ENCODE peak calls at places on chromosomes 11 and 22, in five cellular contexts. C is A549, Z is H1, G is sigmoid colon, W is suprapubic skin. X is an unnamed sample. For H3K4me1, the result is how much of the 10 kb centered on the place peaks cover.

GRCh38 chr11:67442504-67443398 is 525 bp downstream of the CORO1B start:
- DNase-seq in G (no peak), Z (no peak), C (no peak), W (no peak), X (no peak)

GRCh38 chr11:100630898-100631297 is 56.2 kb upstream of the ARHGAP42 start:
- DNase-seq in C (no peak), W (no peak), G (no peak), Z (no peak), X (no peak)

GRCh38 chr22:25350551-25350971 is 131.1 kb downstream of the CRYBB2 start:
- DNase-seq in Z (no peak), C (no peak), W (peak), G (peak), X (no peak)

GRCh38 chr11:92347404-92347803 is 122.8 kb downstream of the FAT3 start:
- DNase-seq in C (no peak), G (no peak), W (no peak), Z (no peak), X (no peak)

GRCh38 chr11:1881442-1882264 is 10.0 kb downstream of the PRR33 start:
- DNase-seq in Z (no peak), C (no peak), G (peak), W (peak), X (no peak)

GRCh38 chr22:41517172-41518047 is 26.9 kb downstream of the POLR3H start:
- DNase-seq in Z (no peak), W (no peak), G (peak), C (peak), X (peak)

GRCh38 chr11:125552927-125553326 is 16.4 kb upstream of the EI24 start:
- DNase-seq in G (no peak), W (no peak), C (no peak), Z (no peak), X (no peak)

GRCh38 chr11:69910519-69911309 is 91.5 kb upstream of the FGF3 start:
- DNase-seq in W (peak), G (no peak), Z (no peak), C (no peak), X (no peak)

GRCh38 chr11:82636620-82637019 is 97.0 kb downstream of the FAM181B start:
- DNase-seq in C (no peak), W (no peak), Z (no peak), G (no peak), X (no peak)

DNA sequence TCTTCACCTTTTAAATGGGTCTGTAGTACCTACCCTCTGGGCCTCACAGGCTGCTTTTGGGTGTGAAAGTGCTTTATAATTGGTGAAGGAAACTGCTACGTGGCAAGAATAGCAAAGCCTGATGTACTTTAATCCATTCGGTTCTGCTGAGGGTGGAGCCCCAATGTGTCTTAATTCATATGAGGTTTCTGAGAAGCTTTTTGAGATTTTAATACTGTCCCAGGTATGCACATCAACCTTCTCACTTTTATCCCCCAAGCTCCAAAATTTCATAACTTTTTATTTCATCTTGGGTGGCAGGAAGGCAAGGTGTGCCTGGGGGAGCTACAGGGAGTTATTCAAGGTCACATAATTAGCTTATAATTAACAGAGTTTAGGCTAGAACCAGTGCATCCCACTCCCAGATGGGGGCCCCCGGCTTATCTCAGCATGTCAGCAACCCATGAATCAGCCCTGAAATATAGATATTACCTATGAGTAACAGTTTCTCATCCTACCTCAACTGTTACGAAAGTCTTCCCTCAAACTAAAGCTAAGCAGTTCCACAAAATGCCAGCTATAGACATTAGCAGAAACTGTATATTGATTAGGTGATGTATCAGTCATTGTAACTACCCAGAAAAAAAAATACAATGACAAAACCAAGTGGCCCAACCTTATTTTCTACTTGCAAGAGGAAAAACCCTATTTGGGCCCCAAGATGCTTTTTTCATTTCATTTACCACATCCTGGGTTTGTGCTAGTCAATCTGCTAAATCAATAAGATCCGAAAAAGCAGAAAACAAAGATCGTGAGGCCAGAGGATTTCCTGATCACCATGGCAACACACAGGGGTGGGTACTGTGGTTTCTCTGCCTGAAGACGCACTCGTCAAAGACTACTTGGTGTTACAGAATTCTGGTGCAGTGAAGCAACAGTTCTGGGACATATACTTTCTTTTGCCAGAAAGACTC is 26.7 kb downstream of the CD44 start:
- DNase-seq in Z (no peak), C (peak), W (no peak), G (no peak), X (no peak)
- H3K4me1 ChIP-seq in Z (under half), C (half or more), W (half or more), G (half or more), X (half or more)

DNA sequence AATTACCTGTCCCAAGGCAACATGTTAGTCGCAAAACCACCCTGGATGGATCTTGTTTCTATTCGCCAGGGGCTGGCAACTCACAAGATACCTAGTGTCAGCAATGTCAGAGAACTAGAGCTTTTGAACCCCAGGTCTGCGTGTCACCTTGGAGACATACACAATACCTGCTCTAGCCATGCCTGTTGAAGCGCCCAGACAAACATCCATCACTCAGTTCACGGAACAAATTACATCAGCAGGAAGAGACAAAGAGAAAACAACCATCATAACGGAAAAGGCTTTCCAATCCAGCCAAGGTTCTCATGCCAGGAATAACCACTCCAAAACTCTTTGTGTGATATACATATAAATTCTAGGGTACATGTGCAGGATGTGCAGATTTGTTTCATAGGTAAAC is 2.2 kb downstream of the CD59 start:
- DNase-seq in Z (no peak), C (no peak), G (no peak), W (no peak), X (no peak)
- TF ChIP-seq EP300 in Z (no peak), C (no peak), G (no peak), W (no peak), X (no peak)

GRCh38 chr11:117875397-117876048 is 935 bp downstream of the FXYD6 start:
- DNase-seq in W (no peak), C (no peak), G (peak), Z (no peak), X (no peak)
- H3K4me3 ChIP-seq in W (peak), C (peak), G (peak), Z (peak), X (peak)

GRCh38 chr11:831951-832528 is 712 bp upstream of the CD151 start:
- DNase-seq in G (no peak), C (no peak), Z (no peak), W (no peak), X (no peak)
- H3K4me1 ChIP-seq in G (half or more), C (half or more), Z (under half), W (half or more), X (half or more)

GRCh38 chr11:68819362-68819761 is 22.4 kb downstream of the CPT1A start:
- DNase-seq in G (no peak), W (no peak), C (no peak), Z (no peak), X (no peak)

GRCh38 chr11:68825603-68826002 is 16.1 kb downstream of the CPT1A start:
- DNase-seq in Z (no peak), W (peak), G (no peak), C (peak), X (no peak)

GRCh38 chr11:68818181-68818580 is 23.5 kb downstream of the CPT1A start:
- DNase-seq in Z (no peak), W (no peak), G (no peak), C (no peak), X (no peak)

GRCh38 chr11:68822546-68822945 is 19.2 kb downstream of the CPT1A start:
- DNase-seq in Z (no peak), W (no peak), G (no peak), C (no peak), X (no peak)

GRCh38 chr11:68821670-68822069 is 20.0 kb downstream of the CPT1A start:
- DNase-seq in W (no peak), C (no peak), G (no peak), Z (no peak), X (no peak)
- TF ChIP-seq EP300 in W (no peak), C (no peak), G (no peak), Z (no peak), X (no peak)

GRCh38 chr11:64641596-64642417 is 50.8 kb downstream of the SLC22A12 start:
- DNase-seq in Z (no peak), W (no peak), C (no peak), G (no peak), X (no peak)

GRCh38 chr11:64643927-64644326 is 52.9 kb downstream of the SLC22A12 start:
- DNase-seq in W (no peak), Z (no peak), G (no peak), C (no peak), X (no peak)

GRCh38 chr11:64642418-64642735 is 51.4 kb downstream of the SLC22A12 start:
- DNase-seq in G (no peak), W (no peak), Z (no peak), C (no peak), X (no peak)

GRCh38 chr11:64643258-64643881 is 52.4 kb downstream of the SLC22A12 start:
- DNase-seq in W (no peak), G (peak), Z (no peak), C (no peak), X (no peak)

GRCh38 chr11:64642876-64643257 is 51.8 kb downstream of the SLC22A12 start:
- DNase-seq in C (no peak), Z (no peak), W (no peak), G (no peak), X (no peak)
- H3K4me3 ChIP-seq in C (peak), Z (peak), W (peak), G (peak), X (peak)

DNA sequence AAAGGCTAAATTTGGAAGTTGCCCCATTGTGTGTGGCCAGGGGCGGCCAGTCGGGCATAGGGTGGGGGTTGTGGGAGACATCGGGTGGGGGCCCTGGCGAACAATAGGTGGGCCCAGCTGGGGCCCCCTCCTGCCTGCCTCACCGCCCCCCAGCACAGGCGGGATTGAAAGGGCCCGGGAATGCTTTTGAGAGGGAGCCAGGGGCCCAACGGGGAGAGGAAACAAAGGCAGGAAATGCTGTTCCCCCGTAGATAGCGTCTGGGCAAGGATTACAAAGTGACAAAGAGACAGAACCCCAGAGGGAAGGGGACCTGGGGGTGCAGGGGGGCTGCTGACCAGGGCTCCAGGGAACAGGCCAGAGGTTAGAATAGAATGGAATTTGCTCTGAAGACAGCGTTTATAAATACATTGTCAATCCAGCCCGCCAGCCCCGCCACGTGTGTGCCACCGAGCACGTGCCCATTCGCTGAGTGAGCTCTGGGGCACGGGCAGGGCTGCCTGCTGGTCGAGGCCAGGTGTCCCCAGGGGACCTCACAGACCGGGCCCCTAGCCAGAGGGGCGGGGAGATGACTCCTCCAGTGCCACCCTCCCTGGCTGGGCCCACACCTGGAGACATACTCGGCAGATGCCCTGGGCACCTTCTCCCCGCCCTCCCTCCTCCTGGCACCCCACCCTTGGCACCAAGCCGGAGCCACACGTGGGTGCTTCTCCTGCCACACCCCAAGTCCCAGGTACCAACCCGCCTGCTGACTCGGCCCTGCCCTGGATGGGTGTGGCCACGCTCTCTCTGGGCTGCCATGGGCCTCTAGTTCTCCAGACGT is 9.7 kb downstream of the PDGFB start:
- DNase-seq in C (no peak), Z (no peak), W (peak), G (no peak), X (no peak)
- H3K4me1 ChIP-seq in C (under half), Z (under half), W (half or more), G (under half), X (half or more)

GRCh38 chr22:45525480-45525879 is 22.8 kb downstream of the FBLN1 start:
- DNase-seq in Z (no peak), C (no peak), G (no peak), W (no peak), X (no peak)

GRCh38 chr22:45527456-45527855 is 24.8 kb downstream of the FBLN1 start:
- DNase-seq in W (no peak), C (no peak), G (no peak), Z (no peak), X (no peak)

GRCh38 chr22:45526263-45526662 is 23.6 kb downstream of the FBLN1 start:
- DNase-seq in G (peak), C (no peak), W (no peak), Z (no peak), X (no peak)

GRCh38 chr22:45528046-45528445 is 25.4 kb downstream of the FBLN1 start:
- DNase-seq in G (no peak), W (no peak), C (no peak), Z (no peak), X (no peak)

DNA sequence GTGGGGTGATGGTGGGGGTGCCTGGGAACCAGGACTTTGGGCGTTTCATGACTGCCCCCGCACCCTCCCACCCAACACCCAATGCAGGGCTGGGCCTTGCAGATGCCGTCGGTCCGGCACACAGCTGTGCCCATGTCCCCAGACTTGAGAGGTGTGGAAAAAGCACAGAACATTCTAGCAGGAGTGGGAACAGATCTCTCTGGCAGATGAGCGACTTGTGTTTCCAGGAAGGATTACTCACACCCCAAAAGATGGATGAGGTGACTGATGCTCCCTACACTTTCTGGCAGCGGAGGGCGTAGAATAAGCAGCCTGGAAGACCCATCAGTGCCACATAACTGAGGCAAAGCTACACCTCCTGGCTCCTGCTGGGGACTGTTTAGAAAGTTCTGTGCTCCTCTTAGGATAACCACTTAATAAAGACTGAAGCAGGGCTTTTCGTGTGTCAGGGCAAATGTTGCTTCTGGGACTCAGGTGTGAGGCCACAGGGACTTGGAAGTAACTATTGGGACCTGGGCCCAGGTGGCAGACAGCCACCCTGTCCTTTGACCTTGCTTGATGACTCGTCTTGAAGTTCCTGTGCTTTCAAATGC is 24.2 kb downstream of the FBLN1 start:
- DNase-seq in C (no peak), Z (no peak), G (peak), W (no peak), X (peak)
- TF ChIP-seq EP300 in C (no peak), Z (no peak), G (no peak), W (peak), X (peak)

DNA sequence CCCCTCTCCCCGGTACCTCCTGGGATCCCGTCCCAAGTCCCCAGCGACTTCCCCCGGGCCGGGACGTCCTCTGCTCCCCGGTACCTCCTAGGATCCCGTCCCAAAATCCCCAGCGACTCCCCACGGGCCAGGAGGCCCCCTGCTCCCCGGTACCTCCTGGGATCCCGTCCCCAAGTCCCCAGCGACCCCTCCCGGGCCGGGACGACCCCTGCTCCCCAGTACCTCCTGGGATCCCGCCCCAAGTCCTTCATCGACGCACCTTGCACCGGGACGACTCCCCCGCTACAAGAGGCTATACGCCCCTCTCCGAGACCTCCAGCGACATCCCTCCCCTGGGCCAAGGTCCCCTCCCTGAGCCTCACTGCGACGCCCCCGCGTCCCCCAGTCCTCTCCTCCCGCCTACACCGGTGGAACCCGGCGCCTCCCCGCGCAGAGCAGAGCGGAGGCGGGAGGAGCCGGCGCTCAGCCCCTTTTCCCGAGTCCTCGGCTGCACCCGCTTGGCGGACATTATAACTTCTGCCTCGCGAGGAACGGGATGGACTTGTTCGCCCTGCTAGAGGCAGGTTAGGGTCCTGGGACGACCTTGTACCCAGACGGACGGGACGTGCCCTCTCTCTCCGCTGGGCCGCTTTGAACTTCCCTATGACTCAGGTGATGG is 912 bp downstream of the KREMEN1 start:
- DNase-seq in W (peak), C (no peak), G (no peak), Z (no peak), X (no peak)
- H3K4me3 ChIP-seq in W (peak), C (peak), G (peak), Z (peak), X (peak)